ENCODE peak calls at places on chromosomes 11 and 22, in five cellular contexts. One of them, this sample, is unnamed.

GRCh38 chr11:66996609-66997273 is 21.6 kb downstream of the C11orf86 start:
- DNase-seq in GM13976: no peak
- DNase-seq in H9: no peak
- DNase-seq in brain microvascular endothelial cell: peak
- DNase-seq in vagina: no peak
- DNase-seq in this sample: no peak

GRCh38 chr11:102332611-102332994 is 14.4 kb upstream of the BIRC2 start:
- DNase-seq in GM13976: no peak
- DNase-seq in H9: no peak
- DNase-seq in brain microvascular endothelial cell: no peak
- DNase-seq in vagina: no peak
- DNase-seq in this sample: no peak

GRCh38 chr22:50236731-50237409 is 8.0 kb downstream of the TUBGCP6 start:
- DNase-seq in GM13976: no peak
- DNase-seq in H9: no peak
- DNase-seq in brain microvascular endothelial cell: no peak
- DNase-seq in vagina: no peak
- DNase-seq in this sample: no peak

GRCh38 chr11:63670077-63670737 is 969 bp downstream of the ATL3 start:
- DNase-seq in GM13976: peak
- DNase-seq in H9: no peak
- DNase-seq in brain microvascular endothelial cell: no peak
- DNase-seq in vagina: no peak
- DNase-seq in this sample: no peak

GRCh38 chr11:75291741-75292140 is 51.2 kb downstream of the TPBGL start:
- DNase-seq in GM13976: no peak
- DNase-seq in H9: no peak
- DNase-seq in brain microvascular endothelial cell: no peak
- DNase-seq in vagina: no peak
- DNase-seq in this sample: no peak

GRCh38 chr22:40265783-40266182 is 80.5 kb upstream of the ADSL start:
- DNase-seq in GM13976: no peak
- DNase-seq in H9: no peak
- DNase-seq in brain microvascular endothelial cell: peak
- DNase-seq in vagina: no peak
- DNase-seq in this sample: no peak

GRCh38 chr22:43118024-43118849 is 7.7 kb downstream of the BIK start:
- DNase-seq in GM13976: peak
- DNase-seq in H9: no peak
- DNase-seq in brain microvascular endothelial cell: no peak
- DNase-seq in vagina: no peak
- DNase-seq in this sample: no peak

GRCh38 chr11:103898065-103898464 is 138.4 kb upstream of the DDI1 start:
- DNase-seq in GM13976: no peak
- DNase-seq in H9: no peak
- DNase-seq in brain microvascular endothelial cell: no peak
- DNase-seq in vagina: no peak
- DNase-seq in this sample: no peak

GRCh38 chr11:63713776-63714175 is 32.5 kb downstream of the RTN3 start:
- DNase-seq in GM13976: no peak
- DNase-seq in H9: no peak
- DNase-seq in brain microvascular endothelial cell: no peak
- DNase-seq in vagina: no peak
- DNase-seq in this sample: no peak

GRCh38 chr11:115276182-115276581 is 228.0 kb downstream of the CADM1 start:
- DNase-seq in GM13976: no peak
- DNase-seq in H9: no peak
- DNase-seq in brain microvascular endothelial cell: no peak
- DNase-seq in vagina: no peak
- DNase-seq in this sample: no peak

GRCh38 chr22:46792061-46792796 is 29.8 kb downstream of the TBC1D22A start:
- DNase-seq in GM13976: no peak
- DNase-seq in H9: no peak
- DNase-seq in brain microvascular endothelial cell: no peak
- DNase-seq in vagina: no peak
- DNase-seq in this sample: no peak
- TF ChIP-seq CTCF in GM13976: no peak
- TF ChIP-seq CTCF in H9: no peak
- TF ChIP-seq CTCF in brain microvascular endothelial cell: no peak
- TF ChIP-seq CTCF in vagina: no peak
- TF ChIP-seq CTCF in this sample: no peak

GRCh38 chr11:706957-707816 is 1.2 kb downstream of the EPS8L2 start:
- DNase-seq in GM13976: no peak
- DNase-seq in H9: peak
- DNase-seq in brain microvascular endothelial cell: no peak
- DNase-seq in vagina: no peak
- DNase-seq in this sample: no peak
- TF ChIP-seq CTCF in GM13976: no peak
- TF ChIP-seq CTCF in H9: peak
- TF ChIP-seq CTCF in brain microvascular endothelial cell: peak
- TF ChIP-seq CTCF in vagina: no peak
- TF ChIP-seq CTCF in this sample: peak

DNA sequence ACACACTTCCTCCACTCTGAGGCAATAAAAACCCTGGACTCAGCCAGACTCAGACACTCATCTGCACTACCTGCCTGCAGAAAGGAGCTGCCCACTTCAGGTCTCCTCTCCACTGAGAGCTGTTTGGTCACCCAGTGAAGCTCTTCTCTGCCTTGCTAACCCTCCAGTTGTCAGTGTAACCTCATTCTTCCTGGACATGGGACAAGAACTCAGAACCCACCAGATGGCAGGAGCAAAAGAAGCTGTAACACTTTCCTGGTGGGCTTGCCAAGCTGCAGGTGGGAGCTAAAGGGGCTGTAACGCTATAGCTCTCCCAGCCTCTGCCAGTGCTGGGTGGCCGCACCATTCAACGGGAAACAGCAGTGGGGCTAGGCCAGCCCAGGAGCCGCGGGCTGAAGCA is 89.7 kb downstream of the CCDC73 start:
- DNase-seq in GM13976: no peak
- DNase-seq in H9: no peak
- DNase-seq in brain microvascular endothelial cell: no peak
- DNase-seq in vagina: no peak
- DNase-seq in this sample: no peak
- TF ChIP-seq CTCF in GM13976: no peak
- TF ChIP-seq CTCF in H9: no peak
- TF ChIP-seq CTCF in brain microvascular endothelial cell: no peak
- TF ChIP-seq CTCF in vagina: no peak
- TF ChIP-seq CTCF in this sample: no peak

DNA sequence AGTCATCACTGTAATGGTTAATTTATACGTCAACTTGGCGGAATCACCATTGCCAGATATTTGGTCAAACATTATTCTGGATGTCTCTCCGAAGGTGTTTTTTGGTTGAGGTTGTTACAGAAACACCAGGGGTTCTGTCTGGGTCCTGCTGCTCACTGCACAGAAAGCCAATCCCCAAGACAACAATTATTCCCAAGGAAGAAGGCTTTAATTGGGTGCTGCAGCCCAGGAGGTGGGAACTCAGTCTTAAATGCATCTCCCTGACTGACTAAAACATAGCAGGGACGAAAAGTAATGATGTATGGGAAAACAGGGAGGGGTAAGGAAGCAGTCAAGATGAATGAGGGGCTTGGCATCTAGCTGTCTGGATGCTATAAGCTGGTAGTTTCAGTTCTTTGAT is 331.3 kb downstream of the TBC1D22A start:
- DNase-seq in GM13976: no peak
- DNase-seq in H9: no peak
- DNase-seq in brain microvascular endothelial cell: no peak
- DNase-seq in vagina: no peak
- DNase-seq in this sample: no peak
- TF ChIP-seq CTCF in GM13976: no peak
- TF ChIP-seq CTCF in H9: no peak
- TF ChIP-seq CTCF in brain microvascular endothelial cell: no peak
- TF ChIP-seq CTCF in vagina: no peak
- TF ChIP-seq CTCF in this sample: no peak

GRCh38 chr11:100010393-100010792 is 676.7 kb upstream of the ARHGAP42 start:
- DNase-seq in GM13976: no peak
- DNase-seq in H9: peak
- DNase-seq in brain microvascular endothelial cell: no peak
- DNase-seq in vagina: no peak
- DNase-seq in this sample: no peak
- TF ChIP-seq CTCF in GM13976: no peak
- TF ChIP-seq CTCF in H9: peak
- TF ChIP-seq CTCF in brain microvascular endothelial cell: peak
- TF ChIP-seq CTCF in vagina: no peak
- TF ChIP-seq CTCF in this sample: peak

DNA sequence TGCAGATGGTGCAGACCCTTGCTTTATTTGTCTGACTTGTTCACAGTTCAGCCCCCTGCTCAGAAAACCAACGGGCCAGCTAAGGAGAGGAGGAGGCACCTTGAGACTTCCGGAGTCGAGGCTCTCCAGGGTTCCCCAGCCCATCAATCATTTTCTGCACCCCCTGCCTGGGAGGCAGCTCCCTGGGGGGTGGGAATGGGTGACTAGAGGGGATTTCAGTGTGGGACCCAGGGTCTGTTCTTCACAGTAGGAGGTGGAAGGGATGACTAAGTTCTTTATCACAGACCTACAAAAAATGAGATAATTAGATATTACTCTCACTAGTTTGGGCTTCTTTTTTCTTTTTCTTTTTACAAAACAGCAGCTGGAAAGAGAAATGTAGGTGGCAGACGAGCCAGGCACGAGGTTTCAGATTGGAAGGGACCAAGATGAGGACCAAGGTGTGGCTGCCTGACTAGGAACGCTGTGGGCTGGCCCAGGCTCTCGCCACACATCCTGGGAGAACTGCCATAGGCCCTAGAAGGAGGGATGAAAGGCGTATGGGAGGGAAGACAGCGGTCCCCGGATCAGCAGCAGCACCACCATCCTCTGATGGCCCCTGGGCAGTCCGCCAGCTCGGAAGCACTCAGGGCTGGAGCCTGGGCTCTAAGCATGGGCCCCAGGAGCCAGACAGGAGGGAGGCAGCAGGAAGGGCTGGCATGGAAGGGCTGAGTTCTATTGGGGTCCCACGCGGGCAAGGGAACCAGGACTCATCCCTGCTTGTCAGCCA is 14.2 kb downstream of the TXN2 start:
- DNase-seq in GM13976: no peak
- DNase-seq in H9: no peak
- DNase-seq in brain microvascular endothelial cell: peak
- DNase-seq in vagina: no peak
- DNase-seq in this sample: no peak
- TF ChIP-seq CTCF in GM13976: no peak
- TF ChIP-seq CTCF in H9: no peak
- TF ChIP-seq CTCF in brain microvascular endothelial cell: no peak
- TF ChIP-seq CTCF in vagina: no peak
- TF ChIP-seq CTCF in this sample: no peak

DNA sequence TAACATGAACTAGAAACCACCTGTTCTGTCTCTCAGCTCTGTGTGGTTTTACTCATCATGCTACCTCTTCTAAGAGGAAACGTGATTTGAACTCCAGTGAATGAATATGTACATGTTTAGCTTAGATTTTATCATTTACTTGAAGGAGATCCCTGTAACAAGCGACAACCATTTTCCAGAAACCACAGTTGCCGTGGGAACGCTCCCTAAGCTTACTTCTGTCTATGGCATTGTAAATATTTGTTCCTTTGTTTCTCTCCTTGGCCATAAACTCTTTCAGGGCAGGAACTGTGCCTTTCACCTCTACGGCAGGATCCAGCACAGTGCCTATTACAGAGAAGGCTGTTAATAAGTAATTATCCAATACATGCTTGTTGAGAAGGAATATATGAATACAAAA is 17.1 kb upstream of the TPH1 start:
- DNase-seq in GM13976: no peak
- DNase-seq in H9: no peak
- DNase-seq in brain microvascular endothelial cell: no peak
- DNase-seq in vagina: no peak
- DNase-seq in this sample: no peak
- TF ChIP-seq CTCF in GM13976: no peak
- TF ChIP-seq CTCF in H9: no peak
- TF ChIP-seq CTCF in brain microvascular endothelial cell: no peak
- TF ChIP-seq CTCF in vagina: no peak
- TF ChIP-seq CTCF in this sample: no peak

GRCh38 chr11:109956124-109956793 is 136.9 kb upstream of the ZC3H12C start:
- DNase-seq in GM13976: peak
- DNase-seq in H9: no peak
- DNase-seq in brain microvascular endothelial cell: no peak
- DNase-seq in vagina: no peak
- DNase-seq in this sample: no peak
- TF ChIP-seq CTCF in GM13976: no peak
- TF ChIP-seq CTCF in H9: no peak
- TF ChIP-seq CTCF in brain microvascular endothelial cell: no peak
- TF ChIP-seq CTCF in vagina: no peak
- TF ChIP-seq CTCF in this sample: no peak

This sample was measured in neural crest cell.